ENCODE peak calls at places on chromosomes 2 and 18, in five cellular contexts. T is adipocyte, F is skeletal muscle cell, J is HCT116, E is dorsolateral prefrontal cortex. Q is an unnamed sample.

GRCh38 chr18:64244571-64244970 is 95.7 kb upstream of the LINC00305 start:
- DNase-seq in T (no peak), F (no peak), J (no peak), E (no peak), Q (no peak)

GRCh38 chr2:8636041-8636491 is 45.8 kb upstream of the ID2 start:
- DNase-seq in T (no peak), F (no peak), J (no peak), E (no peak), Q (no peak)

GRCh38 chr2:94874277-94874997 is 3.2 kb downstream of the TEKT4 start:
- DNase-seq in T (peak; percentile 25), F (no peak), J (peak; percentile 24), E (no peak), Q (no peak)

GRCh38 chr2:72923833-72924352 is 6.6 kb downstream of the EMX1 start:
- DNase-seq in T (no peak), F (no peak), J (no peak), E (no peak), Q (no peak)

GRCh38 chr2:71454221-71455010 is 1.1 kb downstream of the DYSF start:
- DNase-seq in T (no peak), F (no peak), J (no peak), E (no peak), Q (no peak)

GRCh38 chr2:71469403-71470398 is 16.3 kb downstream of the DYSF start:
- DNase-seq in T (no peak), F (no peak), J (no peak), E (no peak), Q (no peak)

GRCh38 chr2:6434396-6434795 is 431.3 kb downstream of the CMPK2 start:
- DNase-seq in T (no peak), F (no peak), J (no peak), E (no peak), Q (no peak)

GRCh38 chr2:31886700-31887099 is 124.1 kb downstream of the MEMO1 start:
- DNase-seq in T (no peak), F (no peak), J (peak; percentile 22), E (no peak), Q (no peak)

GRCh38 chr18:78080081-78080480 is 830.4 kb downstream of the GALR1 start:
- DNase-seq in T (no peak), F (no peak), J (no peak), E (no peak), Q (no peak)

GRCh38 chr2:20584045-20584636 is 66.8 kb downstream of the HS1BP3 start:
- DNase-seq in T (peak; percentile 63), F (peak; percentile 62), J (peak; percentile 49), E (no peak), Q (peak; percentile 49)

GRCh38 chr2:165839610-165840009 is 45.6 kb upstream of the GALNT3 start:
- DNase-seq in T (peak; percentile 19), F (no peak), J (no peak), E (no peak), Q (no peak)

GRCh38 chr2:240965296-240965904 is 33.0 kb upstream of the SNED1 start:
- DNase-seq in T (no peak), F (no peak), J (no peak), E (no peak), Q (no peak)

GRCh38 chr18:5542393-5543035 is 1.3 kb downstream of the EPB41L3 start:
- DNase-seq in T (peak; percentile 82), F (no peak), J (no peak), E (no peak), Q (no peak)

GRCh38 chr2:20561703-20562454 is 89.0 kb downstream of the HS1BP3 start:
- DNase-seq in T (peak; percentile 65), F (no peak), J (no peak), E (no peak), Q (peak; percentile 89)

DNA sequence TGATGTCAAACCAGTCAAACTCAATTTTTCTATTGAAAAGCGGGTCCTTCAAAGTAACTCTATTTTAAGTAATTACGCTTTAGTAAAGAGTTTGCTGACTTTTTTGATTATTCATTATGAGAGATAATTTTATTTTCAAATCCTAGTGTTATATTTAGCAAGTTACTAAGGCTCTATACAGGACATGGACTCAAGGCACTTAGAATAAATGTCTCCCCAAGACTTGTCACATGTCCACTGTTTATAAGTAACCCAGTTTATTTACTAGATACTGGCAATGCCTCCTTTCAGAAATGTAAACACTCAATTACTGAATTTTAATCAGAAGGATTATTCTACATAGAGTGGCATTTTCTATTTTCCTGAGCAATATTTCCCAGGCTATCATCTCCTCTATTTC is 638.1 kb downstream of the ERBB4 start:
- DNase-seq in T (no peak), F (no peak), J (no peak), E (no peak), Q (no peak)
- H3K4me3 ChIP-seq in T (no peak overlapping the region), F (no peak overlapping the region), J (no peak overlapping the region), E (no peak overlapping the region), Q (no peak overlapping the region)

DNA sequence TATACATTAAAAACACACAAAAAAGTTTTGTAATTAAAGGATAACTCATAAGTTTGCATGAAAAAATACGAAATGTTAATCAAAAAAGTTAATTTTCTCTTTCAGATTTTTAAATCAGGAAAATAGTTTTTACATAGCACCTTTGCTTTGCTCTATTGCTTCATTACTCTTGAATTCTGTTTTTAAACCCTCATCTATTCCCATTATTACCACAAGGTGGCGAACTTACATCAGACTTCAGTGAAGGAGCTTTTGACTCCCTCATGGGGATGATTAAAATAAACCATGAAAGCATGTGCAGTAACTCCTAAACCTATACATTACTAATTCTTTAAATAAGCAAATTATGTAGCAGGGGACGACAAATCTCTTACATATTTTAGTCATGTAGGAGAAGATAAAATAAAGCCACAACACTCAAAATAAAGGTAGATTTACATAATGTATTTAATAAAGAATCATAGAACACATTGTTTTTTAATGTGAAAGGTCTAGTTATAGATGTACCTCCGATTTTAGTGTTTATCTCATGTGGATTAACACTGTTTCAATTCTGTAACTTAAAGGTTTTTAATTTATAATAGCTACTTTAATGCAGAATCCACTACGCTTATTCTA is 105.2 kb downstream of the NETO1 start:
- DNase-seq in T (peak; percentile 89), F (peak; percentile 25), J (peak; percentile 6), E (no peak), Q (peak; percentile 58)
- H3K4me3 ChIP-seq in T (no peak overlapping the region), F (no peak overlapping the region), J (no peak overlapping the region), E (no peak overlapping the region), Q (no peak overlapping the region)

DNA sequence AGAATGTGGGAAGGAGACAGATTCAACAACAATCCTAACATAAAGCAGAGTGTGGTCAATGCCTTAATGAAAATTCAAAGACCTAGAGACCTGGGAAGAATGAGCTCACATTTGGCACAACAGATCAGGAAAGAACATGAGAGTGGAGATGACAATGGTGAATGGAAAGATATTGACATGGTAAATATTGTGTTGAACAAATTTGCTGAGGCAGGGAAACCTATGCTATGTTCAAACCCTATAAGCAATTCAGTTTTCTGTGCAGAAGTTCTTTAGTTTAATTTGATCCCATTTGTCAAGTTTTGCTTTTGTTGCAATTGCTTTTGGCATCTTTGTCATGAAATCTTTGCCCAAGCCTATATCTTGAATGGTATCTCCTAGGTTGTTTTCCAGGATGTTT is 199.4 kb upstream of the LRRTM4 start:
- DNase-seq in T (no peak), F (no peak), J (no peak), E (no peak), Q (no peak)
- H3K4me3 ChIP-seq in T (no peak overlapping the region), F (no peak overlapping the region), J (no peak overlapping the region), E (no peak overlapping the region), Q (no peak overlapping the region)

GRCh38 chr18:75163736-75164135 is 45.2 kb downstream of the PTGR3 start:
- DNase-seq in T (no peak), F (no peak), J (no peak), E (no peak), Q (no peak)

GRCh38 chr18:75162467-75162866 is 46.5 kb downstream of the PTGR3 start:
- DNase-seq in T (peak; percentile 47), F (peak; percentile 28), J (no peak), E (no peak), Q (peak; percentile 35)

GRCh38 chr18:75162978-75163377 is 46.0 kb downstream of the PTGR3 start:
- DNase-seq in T (no peak), F (no peak), J (no peak), E (no peak), Q (no peak)

GRCh38 chr18:75160315-75160714 is 48.6 kb downstream of the PTGR3 start:
- DNase-seq in T (no peak), F (no peak), J (no peak), E (no peak), Q (no peak)

DNA sequence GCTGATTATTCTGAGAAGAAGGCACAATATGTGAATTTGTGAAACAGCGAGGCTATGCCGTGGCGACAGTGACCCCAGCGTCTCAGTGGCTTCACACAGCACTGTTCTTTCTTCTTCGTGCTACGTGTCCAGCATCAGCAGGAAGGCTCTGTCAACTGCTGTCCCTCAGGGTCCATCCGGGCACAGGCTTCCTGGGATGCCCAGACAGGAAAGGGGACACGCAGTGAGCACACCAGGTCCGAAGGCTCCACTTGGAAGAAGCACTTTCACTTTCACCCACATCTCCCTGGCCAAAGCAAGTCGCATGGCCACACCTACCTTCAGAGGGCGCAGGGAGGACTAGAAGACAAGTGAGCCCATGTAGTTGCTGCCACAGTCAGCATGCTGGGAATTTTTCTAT is 47.3 kb downstream of the PTGR3 start:
- DNase-seq in T (no peak), F (no peak), J (peak; percentile 32), E (no peak), Q (peak; percentile 15)
- H3K4me3 ChIP-seq in T (peak overlapping the region; percentile 76), F (no peak overlapping the region), J (peak overlapping the region; percentile 63), E (peak overlapping the region; percentile 41), Q (peak overlapping the region; percentile 40)

GRCh38 chr2:207796585-207797350 is 27.1 kb upstream of the FZD5 start:
- DNase-seq in T (peak; percentile 24), F (no peak), J (no peak), E (no peak), Q (no peak)

GRCh38 chr2:207801259-207801658 is 31.6 kb upstream of the FZD5 start:
- DNase-seq in T (no peak), F (no peak), J (no peak), E (no peak), Q (no peak)

GRCh38 chr2:207805566-207806226 is 36.0 kb upstream of the FZD5 start:
- DNase-seq in T (no peak), F (no peak), J (no peak), E (no peak), Q (no peak)

GRCh38 chr2:207807516-207807915 is 37.8 kb upstream of the FZD5 start:
- DNase-seq in T (no peak), F (no peak), J (no peak), E (no peak), Q (no peak)

GRCh38 chr2:207802650-207803049 is 32.9 kb upstream of the FZD5 start:
- DNase-seq in T (no peak), F (no peak), J (no peak), E (no peak), Q (no peak)
- H3K4me3 ChIP-seq in T (no peak overlapping the region), F (no peak overlapping the region), J (no peak overlapping the region), E (no peak overlapping the region), Q (no peak overlapping the region)

Q was measured in astrocyte of the cerebellum.